ENCODE peak calls at places on chromosomes 6 and 20, in six cellular contexts. G is left ventricle myocardium inferior, S is K562, H is ovary, Y is B cell, F is neural progenitor cell. D is an unnamed sample.

GRCh38 chr20:8433286-8433685 is 301.2 kb downstream of the PLCB1 start:
- DNase-seq in G (no peak), S (no peak), H (no peak), Y (no peak), F (no peak), D (no peak)

GRCh38 chr20:25090492-25091429 is 8.8 kb upstream of the VSX1 start:
- DNase-seq in G (no peak), S (no peak), H (no peak), Y (no peak), F (no peak), D (no peak)

GRCh38 chr6:39218868-39219567 is 10.3 kb downstream of the KCNK5 start:
- DNase-seq in G (no peak), S (no peak), H (no peak), Y (no peak), F (no peak), D (no peak)

GRCh38 chr6:14838041-14838596 is 407.8 kb upstream of the JARID2 start:
- DNase-seq in G (no peak), S (no peak), H (no peak), Y (no peak), F (peak), D (no peak)

GRCh38 chr6:164640946-164641345 is 668.5 kb downstream of the C6orf118 start:
- DNase-seq in G (no peak), S (no peak), H (no peak), Y (no peak), F (no peak), D (no peak)

GRCh38 chr6:54980511-54981275 is 134.1 kb downstream of the FAM83B start:
- DNase-seq in G (no peak), S (no peak), H (no peak), Y (no peak), F (no peak), D (peak)

GRCh38 chr6:4071330-4071729 is 7.6 kb downstream of the FAM217A start:
- DNase-seq in G (no peak), S (no peak), H (no peak), Y (no peak), F (no peak), D (no peak)

GRCh38 chr6:44067760-44068139 is 59.5 kb downstream of the MRPL14 start:
- DNase-seq in G (no peak), S (no peak), H (no peak), Y (no peak), F (no peak), D (no peak)

GRCh38 chr6:112760831-112761230 is 413.7 kb downstream of the RFPL4B start:
- DNase-seq in G (no peak), S (no peak), H (no peak), Y (no peak), F (no peak), D (no peak)

GRCh38 chr20:21175433-21175832 is 49.6 kb downstream of the KIZ start:
- DNase-seq in G (no peak), S (no peak), H (no peak), Y (no peak), F (no peak), D (no peak)

GRCh38 chr6:134870677-134871498 is 79.0 kb downstream of the ALDH8A1 start:
- DNase-seq in G (no peak), S (no peak), H (no peak), Y (no peak), F (no peak), D (no peak)

GRCh38 chr20:33668087-33668790 is 1.5 kb downstream of the ACTL10 start:
- DNase-seq in G (peak), S (peak), H (peak), Y (no peak), F (peak), D (no peak)

GRCh38 chr6:12957321-12958051 is 240.9 kb downstream of the PHACTR1 start:
- DNase-seq in G (peak), S (no peak), H (peak), Y (peak), F (peak), D (peak)

GRCh38 chr6:20660534-20660933 is 126.3 kb downstream of the CDKAL1 start:
- DNase-seq in G (no peak), S (no peak), H (no peak), Y (no peak), F (no peak), D (no peak)

GRCh38 chr6:7050911-7051779 is 56.6 kb upstream of the RREB1 start:
- DNase-seq in G (peak), S (no peak), H (peak), Y (peak), F (peak), D (no peak)

GRCh38 chr6:135306166-135306565 is 125.1 kb downstream of the MYB start:
- DNase-seq in G (no peak), S (no peak), H (no peak), Y (no peak), F (no peak), D (no peak)

GRCh38 chr6:143843689-143844405 is 709 bp downstream of the LTV1 start:
- DNase-seq in G (no peak), S (peak), H (no peak), Y (no peak), F (peak), D (no peak)

GRCh38 chr6:149854532-149854931 is 9.6 kb downstream of the LRP11 start:
- DNase-seq in G (no peak), S (no peak), H (no peak), Y (no peak), F (no peak), D (no peak)

GRCh38 chr20:19735446-19735845 is 22.6 kb upstream of the RIN2 start:
- DNase-seq in G (peak), S (no peak), H (peak), Y (peak), F (no peak), D (no peak)

GRCh38 chr20:13099676-13100075 is 90.9 kb downstream of the SPTLC3 start:
- DNase-seq in G (no peak), S (no peak), H (no peak), Y (no peak), F (no peak), D (no peak)

GRCh38 chr6:10838794-10839333 is 525 bp upstream of the MAK start:
- DNase-seq in G (no peak), S (no peak), H (no peak), Y (no peak), F (no peak), D (no peak)

GRCh38 chr20:49384437-49385434 is 97.7 kb downstream of the KCNB1 start:
- DNase-seq in G (peak), S (peak), H (peak), Y (no peak), F (peak), D (no peak)

GRCh38 chr6:35181933-35182612 is 31.7 kb upstream of the SCUBE3 start:
- DNase-seq in G (peak), S (peak), H (peak), Y (no peak), F (peak), D (no peak)

GRCh38 chr6:82045965-82046756 is 201.4 kb downstream of the IBTK start:
- DNase-seq in G (no peak), S (no peak), H (no peak), Y (no peak), F (no peak), D (peak)

GRCh38 chr6:36927691-36928546 is 26.6 kb upstream of the PI16 start:
- DNase-seq in G (peak), S (no peak), H (no peak), Y (no peak), F (no peak), D (no peak)

GRCh38 chr20:12166053-12166717 is 248.5 kb downstream of the BTBD3 start:
- DNase-seq in G (peak), S (no peak), H (peak), Y (no peak), F (no peak), D (peak)

GRCh38 chr20:48295966-48296421 is 510.7 kb upstream of the SULF2 start:
- DNase-seq in G (no peak), S (no peak), H (no peak), Y (no peak), F (peak), D (no peak)

GRCh38 chr20:23588434-23589403 is 17.0 kb downstream of the CST9 start:
- DNase-seq in G (no peak), S (no peak), H (no peak), Y (no peak), F (no peak), D (no peak)

GRCh38 chr6:98845201-98846020 is 11.0 kb downstream of the POU3F2 start:
- DNase-seq in G (peak), S (peak), H (peak), Y (no peak), F (peak), D (peak)

GRCh38 chr6:133062702-133063319 is 178.3 kb upstream of the EYA4 start:
- DNase-seq in G (no peak), S (no peak), H (no peak), Y (no peak), F (no peak), D (no peak)

GRCh38 chr20:59645761-59646171 is 41.4 kb downstream of the PHACTR3 start:
- DNase-seq in G (no peak), S (no peak), H (no peak), Y (no peak), F (no peak), D (no peak)
- TF ChIP-seq CTCF in G (peak), S (peak), H (no peak), Y (no peak), F (no peak), D (no peak)

GRCh38 chr6:71157350-71157749 is 131.3 kb upstream of the OGFRL1 start:
- DNase-seq in G (no peak), S (no peak), H (no peak), Y (no peak), F (peak), D (no peak)
- TF ChIP-seq CTCF in G (no peak), S (no peak), H (no peak), Y (no peak), F (no peak), D (no peak)

DNA sequence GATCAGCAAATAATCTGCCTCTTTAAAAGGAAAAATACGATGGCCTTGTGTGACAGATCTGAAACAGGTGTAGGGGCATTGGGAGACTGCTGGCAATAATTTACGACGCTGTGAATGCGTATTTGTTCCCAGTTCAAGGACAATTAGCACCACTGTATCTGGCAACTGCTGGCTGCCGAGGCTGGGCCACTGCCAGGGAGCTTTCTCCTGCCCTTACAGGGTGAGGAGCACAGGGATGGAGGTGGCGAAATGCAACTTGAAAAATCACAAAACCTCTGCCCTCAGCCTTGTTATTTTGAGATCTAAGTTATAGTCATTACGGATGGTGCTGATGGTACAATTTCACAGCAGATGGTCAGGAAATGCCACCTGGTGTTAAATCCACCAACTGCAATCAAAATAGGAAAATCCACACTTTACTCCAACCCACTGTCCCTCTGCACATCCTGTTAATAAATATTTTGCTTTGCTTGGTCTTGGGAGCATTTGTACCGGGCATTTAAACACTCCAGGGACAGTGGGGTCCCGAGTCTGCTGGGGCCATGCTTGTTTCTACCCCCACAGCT is 6.4 kb downstream of the MYLK4 start:
- DNase-seq in G (peak), S (no peak), H (no peak), Y (no peak), F (no peak), D (no peak)
- TF ChIP-seq CTCF in G (no peak), S (peak), H (no peak), Y (no peak), F (peak), D (peak)

DNA sequence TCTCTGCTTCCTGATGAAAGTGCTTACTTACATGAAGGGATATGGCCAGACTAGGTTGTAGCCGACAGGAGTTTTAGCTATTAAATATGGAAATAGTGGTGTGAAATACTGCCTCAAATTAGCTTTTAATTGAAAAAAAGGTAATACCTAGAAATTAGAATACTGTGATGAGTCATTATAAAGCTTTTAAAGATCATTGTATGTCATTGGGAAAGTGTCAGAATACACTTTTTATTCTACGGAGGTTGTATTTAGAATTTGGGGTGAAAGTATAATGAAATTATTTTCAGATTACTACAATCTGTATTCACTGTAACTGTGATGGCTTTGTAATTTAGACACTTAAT is 2.2 kb downstream of the LOC128125822 start:
- DNase-seq in G (no peak), S (no peak), H (no peak), Y (no peak), F (no peak), D (no peak)
- TF ChIP-seq CTCF in G (no peak), S (no peak), H (no peak), Y (peak), F (no peak), D (no peak)

DNA sequence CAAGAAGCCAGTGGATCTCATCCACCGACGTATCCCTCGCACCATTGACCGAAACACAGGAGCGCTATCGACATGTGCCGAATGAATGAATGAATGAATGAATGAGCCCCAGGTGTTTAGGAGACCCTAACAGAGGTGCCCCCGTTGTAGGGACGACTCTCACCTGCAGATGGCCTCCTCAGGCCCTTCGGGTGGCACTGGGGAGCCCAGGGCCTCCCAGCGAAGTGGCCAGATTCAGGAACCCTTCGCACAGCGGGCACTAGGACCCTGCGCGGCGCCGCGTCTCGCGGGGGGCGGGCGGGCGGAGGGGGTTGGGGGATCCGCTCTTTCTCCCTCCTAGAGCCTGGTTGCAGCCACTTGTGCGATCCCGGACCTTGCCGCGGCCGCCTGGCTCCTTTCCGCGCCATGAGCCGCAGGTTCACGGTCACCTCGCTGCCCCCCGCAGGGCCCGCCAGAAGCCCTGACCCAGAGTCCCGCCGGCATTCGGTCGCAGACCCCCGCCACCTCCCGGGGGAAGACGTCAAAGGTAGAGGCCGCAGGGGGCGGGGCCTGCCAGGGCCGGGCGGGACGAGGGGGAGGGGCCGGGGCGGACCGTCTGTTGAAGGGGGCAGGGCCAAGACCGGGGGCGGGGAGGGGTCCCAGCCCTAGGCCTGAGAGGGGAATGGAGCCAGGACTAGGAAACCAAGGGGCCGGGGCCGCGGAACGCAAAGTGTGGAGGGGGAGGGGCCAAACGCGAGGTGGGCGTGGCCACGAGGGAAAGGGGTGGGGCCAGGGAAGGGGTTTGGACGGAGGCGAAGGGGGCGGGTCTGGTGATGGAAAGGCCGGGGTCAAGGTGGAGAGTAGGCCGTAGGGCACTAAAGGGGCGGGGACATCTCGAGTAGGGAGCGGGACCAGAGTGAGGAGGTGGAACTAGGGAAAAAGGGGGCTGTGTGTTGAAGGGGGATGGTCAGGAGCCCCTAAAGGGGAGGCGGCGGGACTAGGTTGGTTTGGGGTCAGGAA is 7.4 kb upstream of the SLC12A5 start:
- DNase-seq in G (no peak), S (peak), H (no peak), Y (no peak), F (peak), D (no peak)
- TF ChIP-seq CTCF in G (no peak), S (no peak), H (no peak), Y (no peak), F (peak), D (no peak)

DNA sequence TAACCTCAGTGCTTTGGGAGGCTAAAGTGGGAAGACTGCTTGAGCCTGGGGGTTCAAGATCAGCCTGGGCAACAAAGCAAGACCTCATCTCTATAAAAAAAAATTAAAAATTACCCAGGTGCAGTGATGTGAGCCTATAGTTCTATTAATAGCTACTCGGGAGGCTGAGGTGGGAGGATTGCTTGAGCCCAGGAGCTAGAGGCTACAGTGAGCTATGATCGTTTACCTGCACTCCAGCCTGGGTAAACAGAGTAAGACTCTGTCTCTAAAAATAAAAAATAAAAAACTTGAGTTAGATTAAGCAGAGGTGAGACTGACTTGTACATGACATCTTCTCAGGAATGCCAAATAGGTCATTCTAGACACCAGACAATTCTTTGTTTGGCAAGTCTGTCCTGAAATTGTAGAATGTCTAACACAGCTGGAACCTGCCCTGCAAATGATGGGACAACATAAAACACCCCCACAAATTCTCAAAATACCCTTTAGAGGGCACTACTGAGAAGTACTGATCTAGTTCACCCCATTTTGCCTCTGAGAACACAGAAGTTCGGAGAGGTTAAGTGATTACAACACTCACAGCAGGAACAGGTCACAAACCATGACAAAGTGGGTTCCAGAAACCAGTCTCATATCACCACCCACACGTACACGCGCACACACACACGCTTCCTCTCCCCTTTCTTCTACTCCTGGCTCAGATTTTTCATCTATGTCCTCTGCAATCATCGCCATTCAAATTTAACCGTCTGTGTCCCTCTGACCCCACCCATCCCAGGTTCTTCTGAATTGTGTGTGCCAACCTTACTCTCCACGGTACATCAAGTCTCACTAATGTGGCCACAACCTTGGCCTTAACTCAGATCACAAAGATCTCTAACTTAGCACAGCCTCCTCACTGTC is 38.3 kb downstream of the ARHGAP18 start:
- DNase-seq in G (no peak), S (peak), H (no peak), Y (peak), F (peak), D (no peak)
- TF ChIP-seq CTCF in G (peak), S (peak), H (no peak), Y (peak), F (peak), D (no peak)

DNA sequence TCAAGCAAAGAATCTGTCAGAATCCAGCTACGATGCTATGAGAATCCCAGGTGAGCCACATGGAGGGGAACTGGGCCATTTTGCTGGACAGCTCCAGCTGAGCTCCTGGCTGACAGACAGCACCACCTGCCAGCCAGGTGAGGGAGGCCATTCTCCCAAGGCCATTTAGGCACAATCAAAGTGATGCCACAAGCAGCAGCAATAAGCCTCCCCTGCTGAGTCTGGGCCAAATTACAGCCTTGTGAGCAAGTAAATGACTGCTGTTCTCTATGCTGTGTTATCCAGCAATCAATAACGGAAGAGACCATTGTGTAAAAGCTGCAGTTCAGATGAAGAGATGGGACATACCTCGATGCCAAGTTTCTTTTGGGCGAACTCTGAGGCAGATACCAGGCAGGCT is 14.1 kb upstream of the SCGN start:
- DNase-seq in G (no peak), S (no peak), H (no peak), Y (no peak), F (peak), D (no peak)
- TF ChIP-seq CTCF in G (no peak), S (no peak), H (no peak), Y (no peak), F (no peak), D (no peak)

DNA sequence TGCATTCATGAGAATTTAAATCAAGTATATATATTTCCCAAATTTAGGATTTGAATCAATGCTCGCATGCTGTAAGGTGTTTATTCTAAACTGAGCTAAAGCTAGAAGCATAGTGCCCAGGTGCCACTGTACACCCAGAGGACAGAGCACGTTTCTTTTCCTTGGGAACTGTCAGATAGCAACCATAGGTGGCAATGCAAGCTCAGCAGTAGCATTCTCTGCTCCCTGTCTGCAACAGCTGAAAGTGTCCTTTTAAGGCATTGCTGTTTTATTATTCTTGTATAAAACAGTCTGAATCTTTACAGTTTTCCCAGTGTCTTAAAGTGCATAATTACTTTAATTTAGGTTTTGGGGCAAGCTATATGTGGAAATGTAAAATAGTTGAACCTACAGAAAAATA is 443.4 kb upstream of the MMS22L start:
- DNase-seq in G (no peak), S (no peak), H (no peak), Y (no peak), F (peak), D (no peak)
- TF ChIP-seq CTCF in G (no peak), S (no peak), H (no peak), Y (no peak), F (peak), D (no peak)

D was measured in AG09319.